ENCODE peak calls at places on chromosomes 13 and 19, in four cellular contexts. F, Y, A and B are unnamed samples. For H3K9me3, the result is how much of the 10 kb centered on the place peaks cover.

GRCh38 chr19:11849264-11849615 is 714 bp downstream of the ZNF439 start:
- DNase-seq in F (no peak), Y (no peak), A (no peak), B (no peak)

GRCh38 chr13:24185591-24186232 is 25.2 kb downstream of the SPATA13 start:
- DNase-seq in F (no peak), Y (no peak), A (no peak), B (no peak)

GRCh38 chr19:15555759-15556633 is 47.7 kb downstream of the CYP4F22 start:
- DNase-seq in F (peak), Y (peak), A (peak), B (peak)

GRCh38 chr13:42280537-42280936 is 8.6 kb downstream of the AKAP11 start:
- DNase-seq in F (no peak), Y (no peak), A (no peak), B (no peak)

GRCh38 chr19:50414850-50415660 is 3.7 kb upstream of the SPIB start:
- DNase-seq in F (no peak), Y (peak), A (peak), B (peak)

GRCh38 chr13:98581971-98582702 is 5.2 kb upstream of the STK24 start:
- DNase-seq in F (no peak), Y (no peak), A (peak), B (no peak)

GRCh38 chr19:982567-983170 is 1.5 kb upstream of the WDR18 start:
- DNase-seq in F (no peak), Y (peak), A (peak), B (peak)

GRCh38 chr19:41588497-41589209 is 12.7 kb downstream of the CEACAM21 start:
- DNase-seq in F (no peak), Y (no peak), A (peak), B (no peak)

GRCh38 chr13:46903748-46904147 is 6.9 kb upstream of the HTR2A start:
- DNase-seq in F (no peak), Y (no peak), A (no peak), B (no peak)

GRCh38 chr13:55199132-55199531 is 1941.6 kb upstream of the PRR20A start:
- DNase-seq in F (no peak), Y (no peak), A (peak), B (no peak)

GRCh38 chr13:39783051-39783450 is 127.6 kb downstream of the COG6 start:
- DNase-seq in F (no peak), Y (no peak), A (no peak), B (no peak)
- TF ChIP-seq CTCF in F (no peak), Y (no peak), A (peak), B (no peak)

GRCh38 chr13:51148952-51149573 is 38.0 kb upstream of the C13orf42 start:
- DNase-seq in F (no peak), Y (peak), A (peak), B (no peak)

GRCh38 chr13:51148223-51148951 is 37.3 kb upstream of the C13orf42 start:
- DNase-seq in F (no peak), Y (no peak), A (no peak), B (no peak)

GRCh38 chr13:51147732-51148131 is 36.7 kb upstream of the C13orf42 start:
- DNase-seq in F (no peak), Y (no peak), A (no peak), B (no peak)

GRCh38 chr13:51151463-51151862 is 40.4 kb upstream of the C13orf42 start:
- DNase-seq in F (no peak), Y (no peak), A (no peak), B (no peak)

GRCh38 chr13:51146667-51147066 is 35.6 kb upstream of the C13orf42 start:
- DNase-seq in F (no peak), Y (no peak), A (no peak), B (no peak)
- H3K27ac ChIP-seq in F (no peak), Y (no peak), A (no peak), B (no peak)

GRCh38 chr19:57613941-57614743 is at the start of gene ZNF134:
- DNase-seq in F (peak), Y (peak), A (peak), B (peak)
- H3K9me3 ChIP-seq in F (under half), Y (under half), A (under half), B (half or more)

DNA sequence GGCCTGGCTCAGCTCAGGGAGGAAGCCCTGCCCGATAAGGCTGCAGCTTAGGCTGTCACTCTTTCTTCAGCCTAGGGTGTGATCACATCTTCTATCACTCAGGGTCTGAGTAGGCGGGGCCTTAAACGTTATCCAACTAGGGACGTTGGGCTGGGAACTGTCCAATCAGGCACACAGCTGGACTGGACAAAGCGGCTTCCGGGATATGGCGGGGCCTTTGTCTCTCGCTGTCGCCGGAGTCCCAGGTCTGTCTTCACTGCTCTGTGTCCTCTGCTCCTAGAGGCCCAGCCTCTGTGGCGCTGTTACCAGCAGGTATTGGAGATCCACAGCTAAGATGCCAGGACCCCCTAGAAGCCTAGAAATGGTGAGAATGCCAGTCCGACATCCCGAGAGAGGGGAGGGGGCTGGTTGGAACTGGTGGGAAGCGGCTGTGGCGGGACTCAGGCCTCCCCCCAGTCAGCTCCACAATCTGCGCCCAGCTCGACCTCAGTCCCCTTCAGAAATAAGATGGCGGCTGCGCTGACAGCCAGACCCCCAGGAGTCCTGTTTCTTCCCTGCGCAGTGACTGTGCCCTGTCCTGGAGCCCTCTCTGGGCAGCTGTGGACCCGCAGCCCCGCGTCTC is at the start of gene ZNF254:
- DNase-seq in F (peak), Y (peak), A (peak), B (peak)
- TF ChIP-seq CTCF in F (no peak), Y (no peak), A (no peak), B (no peak)

DNA sequence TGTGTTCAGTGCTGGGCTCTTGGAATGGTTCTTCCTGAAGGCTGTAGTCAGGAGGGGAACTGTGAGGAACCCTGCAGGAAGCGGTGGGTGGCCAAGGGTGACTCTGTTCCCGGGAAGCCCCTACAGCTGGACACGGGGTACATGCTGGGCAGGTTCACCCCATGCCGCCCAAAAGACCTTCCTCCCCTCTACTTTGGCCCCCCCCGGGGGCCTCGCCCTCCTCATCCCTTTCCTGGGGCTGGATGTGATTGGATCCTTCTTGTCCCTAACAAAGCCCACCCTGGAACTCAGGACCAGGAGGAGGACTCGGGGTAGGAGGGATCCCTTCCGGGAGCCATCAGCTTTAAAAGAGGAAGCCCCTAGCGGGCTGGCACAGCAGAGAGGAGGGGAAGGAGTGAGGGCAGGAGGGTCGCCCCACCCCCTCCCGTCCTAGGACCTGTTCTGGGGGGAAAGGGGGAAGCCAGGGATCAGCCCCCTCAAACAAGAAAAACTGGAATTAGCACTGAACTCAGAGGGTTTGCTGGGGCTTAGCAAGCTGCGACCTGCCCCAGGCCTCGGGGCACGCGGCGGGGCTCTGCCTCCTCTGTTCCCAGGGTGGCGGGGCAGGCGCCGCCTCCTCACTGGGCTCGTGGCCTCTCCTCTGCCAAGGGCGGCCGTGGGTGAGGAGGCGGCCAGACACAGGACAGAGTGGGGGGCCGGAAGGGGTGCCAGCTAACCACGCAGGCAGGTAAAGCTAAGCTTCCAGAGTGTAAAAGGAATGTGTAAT is 4.0 kb downstream of the CEBPA start:
- DNase-seq in F (no peak), Y (no peak), A (peak), B (no peak)
- H3K27ac ChIP-seq in F (peak), Y (no peak), A (peak), B (no peak)

DNA sequence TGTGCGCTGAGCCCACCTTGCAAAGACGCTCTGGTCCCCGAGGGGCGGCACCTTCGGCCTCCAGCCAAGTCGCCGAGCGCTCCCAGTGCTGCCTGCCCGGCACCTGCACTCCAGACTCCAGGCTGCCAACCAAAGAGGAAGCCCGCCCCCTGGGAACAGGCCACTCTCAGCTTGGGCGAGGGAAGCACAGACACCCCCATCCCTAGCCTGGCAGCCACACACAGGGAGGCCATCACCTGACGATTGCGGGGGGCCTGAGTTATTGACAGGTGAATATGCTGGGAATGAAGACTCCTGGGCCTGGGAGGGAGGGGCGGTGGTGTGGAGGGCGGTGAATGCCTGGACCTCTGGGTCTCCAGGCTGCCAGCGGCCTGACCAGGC is 10.3 kb upstream of the ZNF492 start:
- DNase-seq in F (no peak), Y (no peak), A (no peak), B (no peak)
- H3K9me3 ChIP-seq in F (under half), Y (under half), A (under half), B (under half)

GRCh38 chr19:23439623-23440022 is 44.4 kb upstream of the ZNF91 start:
- DNase-seq in F (no peak), Y (no peak), A (no peak), B (no peak)
- TF ChIP-seq CTCF in F (peak), Y (no peak), A (no peak), B (no peak)

DNA sequence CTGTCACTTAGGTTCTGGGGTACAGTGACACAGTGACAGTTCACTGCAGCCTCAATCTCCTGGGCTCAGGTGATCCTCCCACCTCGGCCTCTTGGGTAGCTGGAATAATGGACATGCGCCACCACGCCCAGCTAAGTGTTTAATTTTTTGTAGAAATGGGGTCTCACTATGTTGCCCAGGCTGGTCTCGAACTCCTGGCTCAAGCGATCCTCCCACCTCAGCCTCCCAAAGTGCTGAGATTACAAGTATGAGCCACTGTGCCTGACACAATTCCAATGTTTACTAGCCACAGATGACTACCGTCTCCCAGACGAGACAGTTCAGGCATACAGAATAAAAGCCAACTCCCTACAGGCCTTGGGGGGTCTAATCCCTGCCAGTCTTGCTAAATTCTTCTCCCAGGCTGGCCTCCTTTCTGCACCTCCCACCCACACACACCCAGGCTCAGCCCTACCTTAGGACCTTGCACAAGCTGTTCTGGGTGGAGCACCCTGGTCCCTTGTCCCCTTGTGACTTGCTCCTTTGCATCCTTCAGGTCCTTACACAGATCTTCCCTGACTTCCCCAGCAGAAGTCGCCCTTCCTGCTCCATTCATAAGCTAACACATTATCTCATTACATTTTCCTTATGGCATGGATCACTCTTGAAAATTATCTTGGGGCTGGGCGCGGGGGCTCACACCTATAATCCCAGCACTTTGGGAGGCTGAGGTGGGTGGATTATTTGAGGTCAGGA is 106.4 kb downstream of the INSR start:
- DNase-seq in F (no peak), Y (no peak), A (no peak), B (no peak)
- H3K27ac ChIP-seq in F (no peak), Y (peak), A (no peak), B (no peak)

GRCh38 chr19:57870225-57870624 is 18.6 kb downstream of the ZNF814 start:
- DNase-seq in F (no peak), Y (no peak), A (no peak), B (no peak)
- H3K9me3 ChIP-seq in F (under half), Y (under half), A (under half), B (half or more)